ENCODE peak calls at places on chromosome 1, in six cellular contexts. R is posterior cingulate gyrus, D is nucleus accumbens, E is activated T-cell treated with anti-CD3 and anti-CD28 coated beads for 1 hour, B is SJSA1, Z is substantia nigra. K is an unnamed sample.

GRCh38 chr1:99139876-99140275 is 124.4 kb upstream of the PLPPR4 start:
- DNase-seq in R (no peak), D (no peak), E (no peak), B (no peak), Z (no peak), K (no peak)

GRCh38 chr1:50417946-50418599 is 5.2 kb downstream of the DMRTA2 start:
- DNase-seq in R (no peak), D (no peak), E (no peak), B (no peak), Z (no peak), K (no peak)

GRCh38 chr1:220124542-220124941 is 30.6 kb downstream of the IARS2 start:
- DNase-seq in R (no peak), D (no peak), E (no peak), B (no peak), Z (no peak), K (no peak)

GRCh38 chr1:9867408-9868243 is 42.4 kb downstream of the CTNNBIP1 start:
- DNase-seq in R (peak; percentile 73), D (peak; percentile 64), E (peak; percentile 90), B (peak; percentile 73), Z (peak; percentile 73), K (no peak)

GRCh38 chr1:156480411-156481192 is 20.0 kb downstream of the MEF2D start:
- DNase-seq in R (no peak), D (no peak), E (peak; percentile 69), B (no peak), Z (peak; percentile 45), K (no peak)

GRCh38 chr1:219188331-219188803 is 14.7 kb downstream of the LYPLAL1 start:
- DNase-seq in R (no peak), D (no peak), E (no peak), B (no peak), Z (no peak), K (no peak)

GRCh38 chr1:176826265-176826664 is 338.2 kb downstream of the ASTN1 start:
- DNase-seq in R (no peak), D (no peak), E (no peak), B (no peak), Z (no peak), K (no peak)

GRCh38 chr1:32867151-32867550 is 3.6 kb downstream of the FNDC5 start:
- DNase-seq in R (no peak), D (no peak), E (no peak), B (no peak), Z (no peak), K (no peak)

GRCh38 chr1:164137273-164137947 is 421.6 kb upstream of the PBX1 start:
- DNase-seq in R (no peak), D (no peak), E (no peak), B (no peak), Z (no peak), K (no peak)

GRCh38 chr1:203153051-203153988 is 22.3 kb downstream of the MYBPH start:
- DNase-seq in R (no peak), D (peak; percentile 66), E (no peak), B (no peak), Z (no peak), K (peak; percentile 2)

GRCh38 chr1:217369271-217369981 is 261.5 kb downstream of the GPATCH2 start:
- DNase-seq in R (no peak), D (no peak), E (no peak), B (no peak), Z (no peak), K (no peak)

GRCh38 chr1:177705839-177706238 is 264.0 kb downstream of the SEC16B start:
- DNase-seq in R (no peak), D (no peak), E (no peak), B (no peak), Z (no peak), K (no peak)

GRCh38 chr1:202076050-202076511 is 46.6 kb upstream of the GPR37L1 start:
- DNase-seq in R (no peak), D (no peak), E (no peak), B (no peak), Z (no peak), K (no peak)

GRCh38 chr1:227869851-227870305 is 54.4 kb downstream of the PRSS38 start:
- DNase-seq in R (no peak), D (no peak), E (no peak), B (no peak), Z (no peak), K (no peak)

GRCh38 chr1:201423655-201424610 is 2.4 kb upstream of the TNNI1 start:
- DNase-seq in R (no peak), D (no peak), E (no peak), B (no peak), Z (no peak), K (no peak)

GRCh38 chr1:174142836-174143235 is 16.5 kb upstream of the RABGAP1L start:
- DNase-seq in R (no peak), D (no peak), E (no peak), B (no peak), Z (no peak), K (no peak)

GRCh38 chr1:236516929-236517704 is 6.7 kb upstream of the LGALS8 start:
- DNase-seq in R (no peak), D (no peak), E (no peak), B (no peak), Z (no peak), K (peak; percentile 81)

GRCh38 chr1:225973158-225973557 is 26.0 kb downstream of the SDE2 start:
- DNase-seq in R (no peak), D (no peak), E (no peak), B (no peak), Z (no peak), K (no peak)

GRCh38 chr1:182357177-182357576 is 34.4 kb downstream of the GLUL start:
- DNase-seq in R (no peak), D (no peak), E (no peak), B (no peak), Z (no peak), K (no peak)

GRCh38 chr1:180522204-180522497 is 19.8 kb upstream of the ACBD6 start:
- DNase-seq in R (no peak), D (no peak), E (no peak), B (no peak), Z (no peak), K (no peak)

GRCh38 chr1:117607471-117607870 is 1.6 kb downstream of the TENT5C start:
- DNase-seq in R (no peak), D (no peak), E (peak; percentile 11), B (no peak), Z (no peak), K (no peak)

GRCh38 chr1:192277635-192278034 is 39.2 kb upstream of the RGS21 start:
- DNase-seq in R (no peak), D (no peak), E (no peak), B (no peak), Z (no peak), K (no peak)

GRCh38 chr1:36223373-36223995 is 759 bp upstream of the THRAP3 start:
- DNase-seq in R (no peak), D (no peak), E (no peak), B (no peak), Z (no peak), K (no peak)

K was measured in LNCaP clone FGC.